ENCODE peak calls at places on chromosome 3, in eight cellular contexts. W is heart right ventricle; E is PC-3; I is IMR-90; S is small intestine; D is DND-41; M is CD8-positive, alpha-beta memory T cell; C is HepG2. G is an unnamed sample.

GRCh38 chr3:47036145-47036544 is 56.7 kb downstream of the NBEAL2 start:
- DNase-seq in M (no peak), W (no peak), C (no peak), S (no peak), D (no peak), I (no peak), E (no peak), G (no peak)

GRCh38 chr3:58260261-58260731 is 22.7 kb downstream of the ABHD6 start:
- DNase-seq in I (peak; percentile 93), M (no peak), D (no peak), S (no peak), C (no peak), E (peak; percentile 96), W (no peak), G (no peak)

GRCh38 chr3:159263750-159264561 is 462.1 kb downstream of the MFSD1 start:
- DNase-seq in C (peak; percentile 22), E (peak; percentile 72), W (no peak), S (peak; percentile 13), I (peak; percentile 46), M (no peak), D (peak; percentile 16), G (peak; percentile 50)

GRCh38 chr3:195591220-195591619 is 7.5 kb upstream of the APOD start:
- DNase-seq in S (no peak), W (no peak), I (no peak), D (no peak), C (no peak), M (no peak), E (no peak), G (no peak)

GRCh38 chr3:172065967-172066762 is 26.8 kb downstream of the FNDC3B start:
- DNase-seq in I (peak; percentile 68), D (no peak), S (peak; percentile 73), W (no peak), E (peak; percentile 18), M (no peak), C (peak; percentile 81), G (no peak)

GRCh38 chr3:63966871-63967270 is 54.7 kb upstream of the SCAANT1 start:
- DNase-seq in D (no peak), W (no peak), I (no peak), E (no peak), C (no peak), S (peak; percentile 70), M (no peak), G (no peak)

GRCh38 chr3:102354818-102355515 is 79.8 kb upstream of the ZPLD1 start:
- DNase-seq in E (peak; percentile 85), S (peak; percentile 37), M (no peak), W (no peak), C (no peak), D (no peak), I (peak; percentile 30), G (no peak)

GRCh38 chr3:106261396-106261795 is 392.6 kb upstream of the CBLB start:
- DNase-seq in C (no peak), W (no peak), E (no peak), I (peak; percentile 45), D (no peak), M (no peak), S (no peak), G (no peak)

GRCh38 chr3:69417541-69418078 is 31.7 kb upstream of the FRMD4B start:
- DNase-seq in S (no peak), E (no peak), M (no peak), D (no peak), I (no peak), W (no peak), C (no peak), G (no peak)

GRCh38 chr3:43499256-43499655 is 122.6 kb downstream of the ANO10 start:
- DNase-seq in C (no peak), I (no peak), E (no peak), M (no peak), S (no peak), D (no peak), W (no peak), G (no peak)

GRCh38 chr3:102059145-102059943 is 210.0 kb downstream of the NFKBIZ start:
- DNase-seq in D (no peak), M (no peak), C (no peak), E (no peak), S (peak; percentile 34), I (no peak), W (no peak), G (no peak)

GRCh38 chr3:8445861-8446260 is 55.8 kb upstream of the LMCD1 start:
- DNase-seq in I (peak; percentile 97), W (no peak), D (no peak), S (no peak), E (peak; percentile 96), M (no peak), C (no peak), G (no peak)

GRCh38 chr3:108486272-108486787 is 24.1 kb downstream of the MYH15 start:
- DNase-seq in S (no peak), M (no peak), W (no peak), E (no peak), D (no peak), I (no peak), C (no peak), G (no peak)

GRCh38 chr3:129321887-129322286 is 43.2 kb downstream of the HMCES start:
- DNase-seq in E (no peak), D (no peak), C (no peak), M (no peak), I (no peak), S (no peak), W (no peak), G (no peak)

GRCh38 chr3:64039273-64039672 is 16.0 kb upstream of the PSMD6 start:
- DNase-seq in C (no peak), I (no peak), W (no peak), D (no peak), E (no peak), S (no peak), M (no peak), G (no peak)

GRCh38 chr3:158791259-158791920 is 10.5 kb upstream of the MFSD1 start:
- DNase-seq in I (peak; percentile 86), W (no peak), M (no peak), E (peak; percentile 78), C (peak; percentile 58), D (peak; percentile 50), S (peak; percentile 48), G (peak; percentile 70)

GRCh38 chr3:69410301-69410700 is 24.4 kb upstream of the FRMD4B start:
- DNase-seq in C (peak; percentile 48), E (peak; percentile 63), D (peak; percentile 87), S (peak; percentile 71), W (no peak), I (peak; percentile 53), M (peak; percentile 36), G (peak; percentile 53)

GRCh38 chr3:161644871-161645636 is 148.4 kb downstream of the OTOL1 start:
- DNase-seq in E (peak; percentile 45), I (no peak), S (no peak), M (no peak), C (no peak), W (no peak), D (no peak), G (peak; percentile 59)

GRCh38 chr3:186849392-186849975 is 7.0 kb downstream of the ADIPOQ start:
- DNase-seq in E (peak; percentile 71), I (peak; percentile 38), W (no peak), C (peak; percentile 67), D (no peak), M (no peak), S (peak; percentile 20), G (peak; percentile 82)

GRCh38 chr3:149005424-149005823 is 14.1 kb downstream of the GYG1 start:
- DNase-seq in M (no peak), I (peak; percentile 72), C (no peak), E (no peak), W (no peak), S (no peak), D (no peak), G (no peak)

GRCh38 chr3:60829058-60829457 is 422.2 kb downstream of the FHIT start:
- DNase-seq in I (no peak), W (no peak), C (no peak), D (no peak), S (no peak), E (peak; percentile 73), M (no peak), G (no peak)

GRCh38 chr3:140863481-140864084 is 78.1 kb upstream of the SLC25A36 start:
- DNase-seq in S (peak; percentile 53), I (peak; percentile 39), D (peak; percentile 53), C (peak; percentile 49), M (no peak), W (no peak), E (peak; percentile 68), G (peak; percentile 37)

GRCh38 chr3:98322101-98322500 is 31.6 kb upstream of the OR5K4 start:
- DNase-seq in M (no peak), I (no peak), W (no peak), S (no peak), E (no peak), D (no peak), C (no peak), G (no peak)

DNA sequence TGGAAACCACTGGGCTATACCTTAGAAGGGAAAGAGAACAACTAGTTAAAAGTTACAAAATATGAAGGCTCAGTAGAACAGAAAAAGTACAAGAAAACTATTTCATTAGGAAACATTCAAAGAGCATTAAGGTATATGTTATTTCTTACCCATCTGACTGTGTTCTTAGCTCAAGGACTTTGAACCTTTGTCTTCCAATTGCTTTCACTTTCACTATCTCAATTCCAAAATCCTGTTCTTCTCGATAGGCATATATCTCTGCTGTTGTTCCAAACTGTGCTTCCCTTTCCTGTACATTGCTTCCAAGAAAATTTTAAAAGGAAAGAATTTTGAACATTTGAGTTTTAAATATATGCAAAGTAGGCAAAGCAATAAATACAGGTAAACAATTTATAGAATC is 6.9 kb downstream of the CRBN start:
- DNase-seq in W (no peak), D (no peak), M (no peak), S (peak; percentile 76), I (no peak), C (no peak), E (no peak), G (no peak)
- H3K4me1 ChIP-seq in W (peaks cover 64% of the 10 kb centered on the region), D (peaks cover 59% of the 10 kb centered on the region), M (peaks cover 78% of the 10 kb centered on the region), S (peaks cover 3% of the 10 kb centered on the region), I (no peaks in the 10 kb centered on the region), C (peaks cover 9% of the 10 kb centered on the region), E (peaks cover 2% of the 10 kb centered on the region), G (peaks cover under 1% of the 10 kb centered on the region)

DNA sequence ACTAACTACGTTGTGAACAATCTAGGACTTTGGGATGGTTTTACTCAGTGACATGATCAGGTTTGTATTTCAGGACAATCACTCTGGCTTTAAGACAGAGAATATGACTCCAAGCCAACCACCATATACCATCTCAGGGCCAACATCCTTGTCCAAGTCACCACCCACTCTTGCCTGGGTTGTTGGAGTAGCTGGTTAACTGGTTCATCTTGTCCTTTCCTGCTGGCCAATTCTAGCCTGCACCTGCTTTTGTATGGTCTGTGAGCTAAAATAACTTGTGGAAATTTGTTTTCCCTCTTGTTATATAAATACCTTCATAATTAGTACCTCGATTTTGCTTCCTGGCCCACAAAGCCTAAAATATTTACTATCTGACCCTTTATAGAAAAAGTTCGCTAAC is 306.8 kb upstream of the STT3B start:
- DNase-seq in S (no peak), I (no peak), C (no peak), W (no peak), M (no peak), D (no peak), E (no peak), G (no peak)
- H3K4me3 ChIP-seq in S (no peak overlapping the region), I (no peak overlapping the region), C (no peak overlapping the region), W (no peak overlapping the region), M (peak overlapping the region; percentile 16), D (no peak overlapping the region), E (no peak overlapping the region), G (no peak overlapping the region)

GRCh38 chr3:112143251-112143650 is 10.2 kb upstream of the GCSAM start:
- DNase-seq in C (no peak), M (no peak), D (no peak), S (no peak), W (no peak), I (no peak), E (no peak), G (no peak)
- H3K27me3 ChIP-seq in C (no peaks in the 10 kb centered on the region), M (no peaks in the 10 kb centered on the region), D (peaks cover 3% of the 10 kb centered on the region), S (no peaks in the 10 kb centered on the region), W (no peaks in the 10 kb centered on the region), I (no peaks in the 10 kb centered on the region), E (no peaks in the 10 kb centered on the region), G (no peaks in the 10 kb centered on the region)

GRCh38 chr3:57006048-57006709 is 54.3 kb upstream of the SPATA12 start:
- DNase-seq in C (no peak), I (no peak), E (peak; percentile 26), M (no peak), S (no peak), W (no peak), D (no peak), G (no peak)
- H3K4me1 ChIP-seq in C (no peaks in the 10 kb centered on the region), I (peaks cover 24% of the 10 kb centered on the region), E (peaks cover 30% of the 10 kb centered on the region), M (no peaks in the 10 kb centered on the region), S (no peaks in the 10 kb centered on the region), W (peaks cover 30% of the 10 kb centered on the region), D (peaks cover 20% of the 10 kb centered on the region), G (no peaks in the 10 kb centered on the region)